ENCODE peak calls at places on chromosomes 13 and 19, in nine cellular contexts. J, Q, R, D, H, S, X, F and Z are unnamed samples.
A peak's percentile ranks its signal among the peaks of the same experiment; 100 is the strongest.

GRCh38 chr19:4990306-4990705 is 21.4 kb downstream of the KDM4B start:
- DNase-seq in J (no peak), R (no peak), F (no peak), D (no peak), S (no peak), Q (no peak), X (no peak), H (no peak), Z (no peak)

GRCh38 chr13:76783798-76784197 is 102.4 kb downstream of the KCTD12 start:
- DNase-seq in J (peak; percentile 8), H (no peak), F (no peak), D (no peak), Q (no peak), R (no peak), S (no peak), X (no peak), Z (no peak)

GRCh38 chr13:113500530-113501265 is 10.2 kb upstream of the DCUN1D2 start:
- DNase-seq in D (no peak), Q (no peak), S (no peak), J (no peak), F (no peak), X (no peak), R (no peak), H (no peak), Z (no peak)

GRCh38 chr13:28705734-28706133 is 13.0 kb downstream of the SLC46A3 start:
- DNase-seq in F (no peak), Q (no peak), D (no peak), H (no peak), X (peak; percentile 32), R (no peak), J (no peak), S (no peak), Z (no peak)

GRCh38 chr19:57477191-57478008 is at the start of gene ZNF772:
- DNase-seq in H (peak; percentile 91), S (peak; percentile 70), Q (peak; percentile 90), D (peak; percentile 96), F (peak; percentile 85), X (peak; percentile 94), R (peak; percentile 94), J (peak; percentile 94), Z (peak; percentile 85)

GRCh38 chr19:9939301-9939913 is 3.1 kb upstream of the OLFM2 start:
- DNase-seq in H (no peak), Q (no peak), F (no peak), X (peak; percentile 53), D (peak; percentile 39), J (no peak), R (peak; percentile 49), S (no peak), Z (no peak)

GRCh38 chr19:10228925-10229324 is 2.2 kb downstream of the S1PR2 start:
- DNase-seq in X (peak; percentile 60), J (peak; percentile 25), F (no peak), Q (no peak), D (peak; percentile 44), R (peak; percentile 30), S (peak; percentile 27), H (no peak), Z (peak; percentile 27)

GRCh38 chr13:33183431-33184130 is 102.0 kb downstream of the STARD13 start:
- DNase-seq in D (no peak), H (no peak), J (no peak), S (no peak), X (no peak), R (peak; percentile 88), Q (no peak), F (no peak), Z (no peak)

GRCh38 chr19:3774621-3775373 is 2.8 kb upstream of the RAX2 start:
- DNase-seq in J (no peak), R (no peak), Q (no peak), S (no peak), H (no peak), F (no peak), D (no peak), X (no peak), Z (no peak)

GRCh38 chr13:113216165-113217056 is 7.0 kb downstream of the CUL4A start:
- DNase-seq in S (no peak), R (peak; percentile 84), Q (no peak), J (peak; percentile 75), D (peak; percentile 88), F (peak; percentile 32), X (peak; percentile 73), H (peak; percentile 60), Z (no peak)

GRCh38 chr19:49713236-49713845 is 22.4 kb downstream of the CPT1C start:
- DNase-seq in J (peak; percentile 7), H (no peak), D (no peak), F (no peak), S (no peak), R (no peak), Q (no peak), X (no peak), Z (no peak)

GRCh38 chr13:43030548-43030947 is 7.2 kb downstream of the DNAJC15 start:
- DNase-seq in J (no peak), H (no peak), S (no peak), R (no peak), F (no peak), Q (no peak), D (no peak), X (no peak), Z (no peak)

GRCh38 chr19:37172368-37173366 is at the start of gene ZNF585A:
- DNase-seq in R (peak; percentile 98), S (peak; percentile 68), F (peak; percentile 88), X (peak; percentile 97), J (peak; percentile 95), D (peak; percentile 96), Q (peak; percentile 95), H (peak; percentile 93), Z (no peak)

GRCh38 chr19:2426661-2427322 is 594 bp downstream of the TIMM13 start:
- DNase-seq in Q (no peak), R (peak; percentile 20), D (peak; percentile 66), J (no peak), H (peak; percentile 41), S (peak; percentile 69), X (peak; percentile 24), F (no peak), Z (peak; percentile 26)

GRCh38 chr19:4582980-4583842 is 23.7 kb upstream of the SEMA6B start:
- DNase-seq in R (no peak), X (no peak), D (no peak), F (no peak), H (no peak), Q (no peak), S (no peak), J (no peak), Z (no peak)

GRCh38 chr13:96573563-96573962 is 420.7 kb downstream of the OXGR1 start:
- DNase-seq in Q (no peak), D (no peak), S (no peak), X (no peak), F (no peak), R (no peak), H (no peak), J (no peak), Z (no peak)

GRCh38 chr19:55223291-55224037 is 5.1 kb downstream of the TMEM86B start:
- DNase-seq in D (no peak), J (no peak), X (no peak), R (no peak), H (no peak), Q (no peak), F (no peak), S (no peak), Z (no peak)

GRCh38 chr13:67554296-67554695 is 324.2 kb upstream of the PCDH9 start:
- DNase-seq in D (no peak), R (peak; percentile 86), X (no peak), J (no peak), F (no peak), S (no peak), Q (no peak), H (no peak), Z (no peak)

GRCh38 chr19:12543855-12544254 is 7.4 kb downstream of the ZNF564 start:
- DNase-seq in J (peak; percentile 51), R (peak; percentile 37), F (no peak), H (no peak), X (no peak), S (no peak), D (no peak), Q (no peak), Z (no peak)
- H3K4me3 ChIP-seq in J (no peak overlapping the region), R (no peak overlapping the region), F (no peak overlapping the region), H (no peak overlapping the region), X (no peak overlapping the region), S (no peak overlapping the region), D (no peak overlapping the region), Q (no peak overlapping the region), Z (no peak overlapping the region)

GRCh38 chr19:6467384-6467783 is 3.3 kb downstream of the CRB3 start:
- DNase-seq in H (no peak), Q (no peak), R (no peak), X (no peak), F (no peak), J (no peak), D (no peak), S (no peak), Z (no peak)

GRCh38 chr19:6466526-6467248 is 2.6 kb downstream of the CRB3 start:
- DNase-seq in J (no peak), H (no peak), D (no peak), F (no peak), R (no peak), S (no peak), Q (no peak), X (no peak), Z (no peak)

GRCh38 chr19:6465006-6465405 is 935 bp downstream of the CRB3 start:
- DNase-seq in S (no peak), J (no peak), D (no peak), R (no peak), F (no peak), X (no peak), H (peak; percentile 28), Q (no peak), Z (no peak)

GRCh38 chr19:6465663-6466062 is 1.6 kb downstream of the CRB3 start:
- DNase-seq in Q (no peak), R (no peak), X (no peak), F (no peak), H (no peak), J (no peak), S (no peak), D (no peak), Z (no peak)

GRCh38 chr19:6464070-6464873 is at the start of gene CRB3:
- DNase-seq in F (no peak), Q (no peak), D (no peak), X (no peak), R (no peak), S (peak; percentile 31), H (peak; percentile 96), J (peak; percentile 64), Z (no peak)
- H3K4me3 ChIP-seq in F (no peak within 1 kb of the TSS), Q (no peak within 1 kb of the TSS), D (peak within 1 kb of the TSS; percentile 19), X (no peak within 1 kb of the TSS), R (no peak within 1 kb of the TSS), S (peak within 1 kb of the TSS; percentile 47), H (peak within 1 kb of the TSS; percentile 52), J (peak within 1 kb of the TSS; percentile 96), Z (no peak within 1 kb of the TSS)

GRCh38 chr13:101707659-101708058 is 255.2 kb downstream of the ITGBL1 start:
- DNase-seq in J (no peak), X (no peak), F (no peak), D (no peak), R (no peak), H (no peak), Q (no peak), S (no peak), Z (no peak)
- H3K4me3 ChIP-seq in J (no peak overlapping the region), X (no peak overlapping the region), F (no peak overlapping the region), D (no peak overlapping the region), R (no peak overlapping the region), H (no peak overlapping the region), Q (no peak overlapping the region), S (no peak overlapping the region), Z (no peak overlapping the region)

DNA sequence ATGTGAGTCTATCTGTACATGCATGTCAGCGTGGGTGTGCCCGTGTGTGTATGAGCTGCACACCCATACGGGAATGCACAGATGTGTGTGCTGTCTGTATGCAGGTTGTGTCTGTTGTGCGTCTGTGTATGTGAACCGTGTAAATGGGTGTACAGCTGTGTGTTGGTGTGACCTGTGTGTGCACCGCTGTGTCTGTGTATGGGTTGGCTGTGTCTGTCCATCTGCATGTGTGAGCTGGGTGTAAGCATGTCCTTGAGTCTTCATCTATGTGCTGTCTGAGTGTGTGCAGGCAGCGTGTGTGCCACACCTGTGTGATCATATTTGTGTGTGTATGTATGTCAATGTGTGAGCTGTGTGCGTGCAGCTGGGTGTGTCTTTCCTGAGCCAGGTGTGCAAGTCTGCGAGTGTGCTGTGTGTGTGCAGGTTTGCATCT is 1.6 kb downstream of the NOTCH3 start:
- DNase-seq in S (no peak), Q (no peak), H (no peak), D (no peak), R (no peak), F (no peak), X (no peak), J (no peak), Z (no peak)
- H3K4me3 ChIP-seq in S (no peak overlapping the region), Q (peak overlapping the region; percentile 96), H (peak overlapping the region; percentile 40), D (peak overlapping the region; percentile 88), R (no peak overlapping the region), F (peak overlapping the region; percentile 90), X (peak overlapping the region; percentile 39), J (peak overlapping the region; percentile 93), Z (no peak overlapping the region)